ENCODE peak calls at places on chromosomes 1 and 21, in eight cellular contexts. U, W, G, Z, I, X, S and P are unnamed samples.

GRCh38 chr1:47184090-47184735 is 5.6 kb downstream of the PDZK1IP1 start:
- DNase-seq in S (no peak), G (no peak), W (no peak), X (no peak), U (no peak), I (no peak), Z (no peak), P (peak)

GRCh38 chr1:46449223-46450159 is 40.1 kb upstream of the DMBX1 start:
- DNase-seq in X (no peak), G (no peak), W (no peak), S (no peak), I (no peak), Z (no peak), U (no peak), P (no peak)

GRCh38 chr21:42188663-42189062 is 30.3 kb upstream of the ABCG1 start:
- DNase-seq in Z (no peak), X (no peak), S (no peak), W (no peak), G (no peak), I (no peak), U (no peak), P (no peak)

GRCh38 chr21:21232320-21232719 is 234.1 kb downstream of the NCAM2 start:
- DNase-seq in I (peak), G (no peak), Z (no peak), X (no peak), S (no peak), U (peak), W (peak), P (no peak)

GRCh38 chr1:20136249-20136648 is 2.9 kb upstream of the PLA2G2F start:
- DNase-seq in U (no peak), I (no peak), S (no peak), W (no peak), Z (no peak), G (no peak), X (no peak), P (no peak)

GRCh38 chr1:168582690-168583325 is 6.4 kb downstream of the XCL1 start:
- DNase-seq in S (no peak), U (no peak), Z (no peak), I (no peak), G (no peak), W (no peak), X (no peak), P (no peak)

GRCh38 chr1:158295791-158296190 is 6.1 kb downstream of the CD1C start:
- DNase-seq in X (no peak), G (no peak), S (no peak), I (no peak), Z (no peak), U (no peak), W (no peak), P (no peak)

GRCh38 chr1:163766537-163766936 is 444.8 kb downstream of the NUF2 start:
- DNase-seq in G (no peak), I (no peak), X (no peak), S (no peak), W (no peak), Z (no peak), U (no peak), P (no peak)

GRCh38 chr1:204107892-204108291 is 35.0 kb downstream of the SOX13 start:
- DNase-seq in S (no peak), W (no peak), X (no peak), G (no peak), I (no peak), Z (no peak), U (no peak), P (no peak)